ENCODE peak calls at places on chromosomes 12 and 14, in six cellular contexts. One of them, this sample, is unnamed. For H3K9me3 and H3K4me1, the result is how much of the 10 kb centered on the place peaks cover.

GRCh38 chr14:104876251-104876699 is 11.2 kb downstream of the CEP170B start:
- DNase-seq in body of pancreas: no peak
- DNase-seq in CD8-positive, alpha-beta T cell: no peak
- DNase-seq in breast epithelium: no peak
- DNase-seq in ascending aorta: no peak
- DNase-seq in upper lobe of right lung: peak
- DNase-seq in this sample: no peak

GRCh38 chr14:73713804-73714655 is at the start of gene PNMA1:
- DNase-seq in body of pancreas: peak
- DNase-seq in CD8-positive, alpha-beta T cell: peak
- DNase-seq in upper lobe of right lung: peak
- DNase-seq in ascending aorta: peak
- DNase-seq in breast epithelium: peak
- DNase-seq in this sample: peak

GRCh38 chr12:41112903-41113302 is 75.2 kb upstream of the PDZRN4 start:
- DNase-seq in CD8-positive, alpha-beta T cell: no peak
- DNase-seq in ascending aorta: no peak
- DNase-seq in body of pancreas: no peak
- DNase-seq in breast epithelium: no peak
- DNase-seq in upper lobe of right lung: no peak
- DNase-seq in this sample: no peak

GRCh38 chr12:70762000-70762399 is 124.8 kb upstream of the PTPRB start:
- DNase-seq in upper lobe of right lung: no peak
- DNase-seq in breast epithelium: no peak
- DNase-seq in ascending aorta: no peak
- DNase-seq in body of pancreas: no peak
- DNase-seq in CD8-positive, alpha-beta T cell: no peak
- DNase-seq in this sample: no peak

GRCh38 chr12:132180648-132181546 is 36.6 kb downstream of the NOC4L start:
- DNase-seq in ascending aorta: no peak
- DNase-seq in breast epithelium: no peak
- DNase-seq in body of pancreas: no peak
- DNase-seq in CD8-positive, alpha-beta T cell: no peak
- DNase-seq in upper lobe of right lung: no peak
- DNase-seq in this sample: no peak

GRCh38 chr12:89040146-89040964 is 311.9 kb downstream of the DUSP6 start:
- DNase-seq in upper lobe of right lung: no peak
- DNase-seq in breast epithelium: no peak
- DNase-seq in CD8-positive, alpha-beta T cell: peak
- DNase-seq in body of pancreas: peak
- DNase-seq in ascending aorta: no peak
- DNase-seq in this sample: peak

GRCh38 chr12:65668981-65669695 is 155.1 kb upstream of the HMGA2 start:
- DNase-seq in CD8-positive, alpha-beta T cell: no peak
- DNase-seq in upper lobe of right lung: no peak
- DNase-seq in body of pancreas: no peak
- DNase-seq in breast epithelium: no peak
- DNase-seq in ascending aorta: no peak
- DNase-seq in this sample: peak

GRCh38 chr14:91059576-91060471 is 617 bp downstream of the RPS6KA5 start:
- DNase-seq in body of pancreas: peak
- DNase-seq in breast epithelium: peak
- DNase-seq in CD8-positive, alpha-beta T cell: peak
- DNase-seq in upper lobe of right lung: peak
- DNase-seq in ascending aorta: peak
- DNase-seq in this sample: peak

GRCh38 chr12:116687888-116688287 is 50.0 kb downstream of the SPRING1 start:
- DNase-seq in ascending aorta: no peak
- DNase-seq in upper lobe of right lung: no peak
- DNase-seq in breast epithelium: no peak
- DNase-seq in body of pancreas: peak
- DNase-seq in CD8-positive, alpha-beta T cell: no peak
- DNase-seq in this sample: peak

GRCh38 chr12:90086281-90086680 is 377.6 kb upstream of the ATP2B1 start:
- DNase-seq in body of pancreas: no peak
- DNase-seq in upper lobe of right lung: no peak
- DNase-seq in ascending aorta: no peak
- DNase-seq in breast epithelium: no peak
- DNase-seq in CD8-positive, alpha-beta T cell: no peak
- DNase-seq in this sample: no peak

GRCh38 chr12:125549836-125550235 is 484.6 kb downstream of the AACS start:
- DNase-seq in body of pancreas: no peak
- DNase-seq in breast epithelium: no peak
- DNase-seq in upper lobe of right lung: no peak
- DNase-seq in ascending aorta: no peak
- DNase-seq in CD8-positive, alpha-beta T cell: no peak
- DNase-seq in this sample: peak

GRCh38 chr12:105228494-105228893 is 7.5 kb downstream of the APPL2 start:
- DNase-seq in CD8-positive, alpha-beta T cell: no peak
- DNase-seq in breast epithelium: no peak
- DNase-seq in body of pancreas: peak
- DNase-seq in upper lobe of right lung: no peak
- DNase-seq in ascending aorta: no peak
- DNase-seq in this sample: no peak

GRCh38 chr12:52167578-52167977 is 24.2 kb downstream of the KRT80 start:
- DNase-seq in CD8-positive, alpha-beta T cell: no peak
- DNase-seq in upper lobe of right lung: no peak
- DNase-seq in breast epithelium: no peak
- DNase-seq in ascending aorta: no peak
- DNase-seq in body of pancreas: no peak
- DNase-seq in this sample: no peak

GRCh38 chr14:34070917-34071407 is 120.1 kb upstream of the EGLN3 start:
- DNase-seq in ascending aorta: no peak
- DNase-seq in CD8-positive, alpha-beta T cell: no peak
- DNase-seq in upper lobe of right lung: no peak
- DNase-seq in breast epithelium: no peak
- DNase-seq in body of pancreas: no peak
- DNase-seq in this sample: no peak

GRCh38 chr14:39097159-39097558 is 5.9 kb downstream of the SEC23A start:
- DNase-seq in body of pancreas: no peak
- DNase-seq in ascending aorta: no peak
- DNase-seq in CD8-positive, alpha-beta T cell: no peak
- DNase-seq in upper lobe of right lung: no peak
- DNase-seq in breast epithelium: no peak
- DNase-seq in this sample: no peak

GRCh38 chr14:89973234-89973823 is 17.6 kb downstream of the TDP1 start:
- DNase-seq in upper lobe of right lung: no peak
- DNase-seq in body of pancreas: peak
- DNase-seq in CD8-positive, alpha-beta T cell: no peak
- DNase-seq in ascending aorta: no peak
- DNase-seq in breast epithelium: peak
- DNase-seq in this sample: peak

GRCh38 chr14:84323450-84323849 is 1206.5 kb upstream of the FLRT2 start:
- DNase-seq in ascending aorta: no peak
- DNase-seq in CD8-positive, alpha-beta T cell: no peak
- DNase-seq in body of pancreas: no peak
- DNase-seq in breast epithelium: no peak
- DNase-seq in upper lobe of right lung: no peak
- DNase-seq in this sample: peak

GRCh38 chr14:104343690-104344640 is 205.6 kb downstream of the KIF26A start:
- DNase-seq in CD8-positive, alpha-beta T cell: no peak
- DNase-seq in ascending aorta: no peak
- DNase-seq in breast epithelium: no peak
- DNase-seq in body of pancreas: no peak
- DNase-seq in upper lobe of right lung: no peak
- DNase-seq in this sample: no peak

GRCh38 chr12:120106151-120106550 is 10.4 kb downstream of the RAB35 start:
- DNase-seq in body of pancreas: no peak
- DNase-seq in CD8-positive, alpha-beta T cell: no peak
- DNase-seq in ascending aorta: no peak
- DNase-seq in upper lobe of right lung: no peak
- DNase-seq in breast epithelium: no peak
- DNase-seq in this sample: no peak

GRCh38 chr12:107515446-107515958 is 170.1 kb upstream of the PWP1 start:
- DNase-seq in breast epithelium: peak
- DNase-seq in upper lobe of right lung: no peak
- DNase-seq in CD8-positive, alpha-beta T cell: no peak
- DNase-seq in body of pancreas: peak
- DNase-seq in ascending aorta: peak
- DNase-seq in this sample: peak

GRCh38 chr12:7099290-7099996 is 7.2 kb upstream of the C1R start:
- DNase-seq in CD8-positive, alpha-beta T cell: no peak
- DNase-seq in ascending aorta: no peak
- DNase-seq in upper lobe of right lung: peak
- DNase-seq in body of pancreas: no peak
- DNase-seq in breast epithelium: no peak
- DNase-seq in this sample: no peak

GRCh38 chr12:53290661-53291060 is 4.7 kb upstream of the PFDN5 start:
- DNase-seq in ascending aorta: no peak
- DNase-seq in breast epithelium: no peak
- DNase-seq in CD8-positive, alpha-beta T cell: no peak
- DNase-seq in upper lobe of right lung: no peak
- DNase-seq in body of pancreas: no peak
- DNase-seq in this sample: no peak

GRCh38 chr12:52214421-52214802 is 18.6 kb upstream of the KRT7 start:
- DNase-seq in upper lobe of right lung: peak
- DNase-seq in breast epithelium: no peak
- DNase-seq in CD8-positive, alpha-beta T cell: no peak
- DNase-seq in ascending aorta: no peak
- DNase-seq in body of pancreas: no peak
- DNase-seq in this sample: no peak

GRCh38 chr12:57146925-57147640 is at the start of gene LRP1-AS:
- DNase-seq in CD8-positive, alpha-beta T cell: no peak
- DNase-seq in upper lobe of right lung: no peak
- DNase-seq in breast epithelium: no peak
- DNase-seq in ascending aorta: no peak
- DNase-seq in body of pancreas: no peak
- DNase-seq in this sample: no peak

GRCh38 chr12:1044697-1045096 is 53.7 kb downstream of the ERC1 start:
- DNase-seq in CD8-positive, alpha-beta T cell: no peak
- DNase-seq in ascending aorta: no peak
- DNase-seq in breast epithelium: no peak
- DNase-seq in upper lobe of right lung: no peak
- DNase-seq in body of pancreas: no peak
- DNase-seq in this sample: peak

GRCh38 chr12:113151655-113152054 is 2.1 kb downstream of the CFAP73 start:
- DNase-seq in ascending aorta: no peak
- DNase-seq in upper lobe of right lung: no peak
- DNase-seq in body of pancreas: no peak
- DNase-seq in breast epithelium: no peak
- DNase-seq in CD8-positive, alpha-beta T cell: no peak
- DNase-seq in this sample: no peak
- TF ChIP-seq CTCF in ascending aorta: no peak
- TF ChIP-seq CTCF in upper lobe of right lung: no peak
- TF ChIP-seq CTCF in body of pancreas: no peak
- TF ChIP-seq CTCF in breast epithelium: no peak
- TF ChIP-seq CTCF in CD8-positive, alpha-beta T cell: no peak
- TF ChIP-seq CTCF in this sample: no peak

GRCh38 chr12:30427555-30427954 is 268.1 kb downstream of the IPO8 start:
- DNase-seq in ascending aorta: no peak
- DNase-seq in body of pancreas: no peak
- DNase-seq in upper lobe of right lung: no peak
- DNase-seq in CD8-positive, alpha-beta T cell: no peak
- DNase-seq in breast epithelium: no peak
- DNase-seq in this sample: no peak

GRCh38 chr12:30425445-30425844 is 270.2 kb downstream of the IPO8 start:
- DNase-seq in ascending aorta: no peak
- DNase-seq in breast epithelium: no peak
- DNase-seq in upper lobe of right lung: no peak
- DNase-seq in CD8-positive, alpha-beta T cell: no peak
- DNase-seq in body of pancreas: no peak
- DNase-seq in this sample: no peak

GRCh38 chr12:30423330-30423729 is 272.3 kb downstream of the IPO8 start:
- DNase-seq in upper lobe of right lung: no peak
- DNase-seq in breast epithelium: no peak
- DNase-seq in ascending aorta: no peak
- DNase-seq in body of pancreas: no peak
- DNase-seq in CD8-positive, alpha-beta T cell: no peak
- DNase-seq in this sample: no peak

GRCh38 chr12:30420561-30420960 is 275.1 kb downstream of the IPO8 start:
- DNase-seq in CD8-positive, alpha-beta T cell: no peak
- DNase-seq in breast epithelium: no peak
- DNase-seq in ascending aorta: no peak
- DNase-seq in body of pancreas: no peak
- DNase-seq in upper lobe of right lung: no peak
- DNase-seq in this sample: no peak

DNA sequence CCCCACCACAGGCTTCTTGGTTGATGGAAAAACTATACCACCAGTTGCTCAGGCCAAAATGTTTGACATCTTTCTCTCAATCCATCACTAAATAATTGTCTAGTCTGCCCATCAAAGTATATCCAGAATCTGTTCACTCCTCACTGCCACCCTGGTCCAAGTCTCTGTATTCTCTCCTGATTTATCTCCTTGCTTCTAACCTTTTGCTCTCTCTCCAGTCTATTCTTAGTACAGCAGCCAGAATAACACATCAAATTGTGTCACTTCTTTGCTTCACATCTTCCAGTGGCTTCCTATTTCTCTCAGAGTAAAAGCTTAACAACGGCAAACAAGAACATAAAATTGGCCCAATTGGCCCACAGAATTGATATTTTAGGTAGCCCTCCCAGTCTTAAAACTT is 272.8 kb downstream of the IPO8 start:
- DNase-seq in body of pancreas: no peak
- DNase-seq in upper lobe of right lung: no peak
- DNase-seq in CD8-positive, alpha-beta T cell: no peak
- DNase-seq in breast epithelium: no peak
- DNase-seq in ascending aorta: no peak
- DNase-seq in this sample: no peak
- H3K9me3 ChIP-seq in body of pancreas: under half
- H3K9me3 ChIP-seq in upper lobe of right lung: under half
- H3K9me3 ChIP-seq in CD8-positive, alpha-beta T cell: under half
- H3K9me3 ChIP-seq in breast epithelium: under half
- H3K9me3 ChIP-seq in ascending aorta: under half
- H3K9me3 ChIP-seq in this sample: under half

GRCh38 chr14:68470361-68470760 is 322.5 kb downstream of the ZFP36L1 start:
- DNase-seq in upper lobe of right lung: no peak
- DNase-seq in ascending aorta: no peak
- DNase-seq in breast epithelium: no peak
- DNase-seq in body of pancreas: no peak
- DNase-seq in CD8-positive, alpha-beta T cell: no peak
- DNase-seq in this sample: no peak

GRCh38 chr14:68471029-68471963 is 321.6 kb downstream of the ZFP36L1 start:
- DNase-seq in CD8-positive, alpha-beta T cell: no peak
- DNase-seq in breast epithelium: no peak
- DNase-seq in upper lobe of right lung: no peak
- DNase-seq in ascending aorta: no peak
- DNase-seq in body of pancreas: peak
- DNase-seq in this sample: no peak

GRCh38 chr14:68473794-68474193 is 319.1 kb downstream of the ZFP36L1 start:
- DNase-seq in CD8-positive, alpha-beta T cell: no peak
- DNase-seq in breast epithelium: no peak
- DNase-seq in upper lobe of right lung: no peak
- DNase-seq in body of pancreas: peak
- DNase-seq in ascending aorta: no peak
- DNase-seq in this sample: peak

GRCh38 chr14:68473050-68473449 is 319.8 kb downstream of the ZFP36L1 start:
- DNase-seq in ascending aorta: no peak
- DNase-seq in breast epithelium: peak
- DNase-seq in body of pancreas: peak
- DNase-seq in upper lobe of right lung: no peak
- DNase-seq in CD8-positive, alpha-beta T cell: no peak
- DNase-seq in this sample: no peak

GRCh38 chr14:68471964-68472508 is 320.8 kb downstream of the ZFP36L1 start:
- DNase-seq in body of pancreas: peak
- DNase-seq in ascending aorta: no peak
- DNase-seq in breast epithelium: no peak
- DNase-seq in CD8-positive, alpha-beta T cell: no peak
- DNase-seq in upper lobe of right lung: no peak
- DNase-seq in this sample: no peak
- H3K4me1 ChIP-seq in body of pancreas: half or more
- H3K4me1 ChIP-seq in ascending aorta: under half
- H3K4me1 ChIP-seq in breast epithelium: under half
- H3K4me1 ChIP-seq in CD8-positive, alpha-beta T cell: under half
- H3K4me1 ChIP-seq in upper lobe of right lung: under half
- H3K4me1 ChIP-seq in this sample: under half

GRCh38 chr14:44444454-44444853 is 62.6 kb downstream of the FSCB start:
- DNase-seq in breast epithelium: no peak
- DNase-seq in body of pancreas: no peak
- DNase-seq in ascending aorta: no peak
- DNase-seq in CD8-positive, alpha-beta T cell: no peak
- DNase-seq in upper lobe of right lung: no peak
- DNase-seq in this sample: no peak
- TF ChIP-seq CTCF in breast epithelium: no peak
- TF ChIP-seq CTCF in body of pancreas: no peak
- TF ChIP-seq CTCF in ascending aorta: no peak
- TF ChIP-seq CTCF in CD8-positive, alpha-beta T cell: no peak
- TF ChIP-seq CTCF in upper lobe of right lung: no peak
- TF ChIP-seq CTCF in this sample: no peak